ENCODE peak calls at places on chromosomes 16 and 17, in four cellular contexts. H, L, E and X are unnamed samples.

GRCh38 chr17:59620518-59621259 is 994 bp downstream of the CLTC start:
- DNase-seq in H (peak), L (peak), E (no peak), X (peak)

GRCh38 chr17:48311324-48311723 is 118.7 kb downstream of the SKAP1 start:
- DNase-seq in H (no peak), L (no peak), E (no peak), X (no peak)

GRCh38 chr17:8828517-8828875 is 29.3 kb upstream of the MFSD6L start:
- DNase-seq in H (no peak), L (no peak), E (peak), X (no peak)

GRCh38 chr17:18860161-18860972 is 2.4 kb downstream of the PRPSAP2 start:
- DNase-seq in H (no peak), L (no peak), E (no peak), X (no peak)

GRCh38 chr17:58336456-58337094 is 8.0 kb upstream of the TSPOAP1 start:
- DNase-seq in H (peak), L (no peak), E (no peak), X (peak)

GRCh38 chr17:18042969-18043368 is 3.8 kb downstream of the GID4 start:
- DNase-seq in H (no peak), L (no peak), E (no peak), X (no peak)

GRCh38 chr17:49501496-49501895 is 6.4 kb downstream of the NGFR start:
- DNase-seq in H (no peak), L (no peak), E (no peak), X (no peak)

GRCh38 chr17:41060052-41060604 is at the start of gene KRTAP2-3:
- DNase-seq in H (no peak), L (no peak), E (no peak), X (no peak)

GRCh38 chr17:82710499-82711232 is 5.8 kb upstream of the FN3KRP start:
- DNase-seq in H (peak), L (no peak), E (no peak), X (no peak)

GRCh38 chr17:78127240-78127887 is 1.2 kb downstream of the TMC6 start:
- DNase-seq in H (no peak), L (peak), E (no peak), X (no peak)

GRCh38 chr16:3752984-3753383 is 35.7 kb upstream of the TRAP1 start:
- DNase-seq in H (no peak), L (no peak), E (peak), X (no peak)

GRCh38 chr16:10181196-10182162 is 749 bp downstream of the GRIN2A start:
- DNase-seq in H (peak), L (no peak), E (peak), X (peak)

GRCh38 chr16:24681793-24682192 is 47.7 kb upstream of the TNRC6A start:
- DNase-seq in H (no peak), L (no peak), E (no peak), X (no peak)

GRCh38 chr17:52202572-52202876 is 44.0 kb upstream of the CA10 start:
- DNase-seq in H (no peak), L (no peak), E (no peak), X (no peak)

GRCh38 chr16:8874388-8874787 is 5.6 kb upstream of the CARHSP1 start:
- DNase-seq in H (no peak), L (no peak), E (no peak), X (no peak)

GRCh38 chr16:264440-264951 is 11.2 kb downstream of the RGS11 start:
- DNase-seq in H (no peak), L (no peak), E (no peak), X (no peak)

GRCh38 chr16:59905628-59906027 is 1171.5 kb upstream of the GOT2 start:
- DNase-seq in H (no peak), L (no peak), E (no peak), X (no peak)

GRCh38 chr17:75205793-75206163 is 299 bp downstream of the NUP85 start:
- DNase-seq in H (no peak), L (no peak), E (no peak), X (no peak)